ENCODE peak calls at places on chromosomes 3 and 15, in six cellular contexts. J is cardiac muscle cell, L is left ventricle myocardium inferior, G is A673, N is ovary, C is thoracic aorta. U is an unnamed sample.

GRCh38 chr3:62870321-62870720 is 4.9 kb downstream of the CADPS start:
- DNase-seq in G (no peak), N (no peak), L (no peak), J (no peak), C (no peak), U (no peak)

GRCh38 chr15:28901587-28901980 is 15.8 kb downstream of the APBA2 start:
- DNase-seq in L (no peak), J (no peak), C (no peak), G (no peak), N (no peak), U (no peak)

GRCh38 chr15:88385078-88385700 is 82.0 kb downstream of the MRPL46 start:
- DNase-seq in L (no peak), C (no peak), N (no peak), G (no peak), J (no peak), U (no peak)

GRCh38 chr3:141415959-141416358 is 47.7 kb downstream of the ZBTB38 start:
- DNase-seq in L (no peak), C (no peak), G (no peak), J (no peak), N (no peak), U (no peak)

GRCh38 chr3:195895900-195896360 is 12.4 kb downstream of the TNK2 start:
- DNase-seq in G (peak; percentile 65), N (peak; percentile 65), L (peak; percentile 74), C (no peak), J (no peak), U (peak; percentile 73)

GRCh38 chr3:171142985-171143384 is 116.5 kb upstream of the SLC2A2 start:
- DNase-seq in C (no peak), J (peak; percentile 62), G (peak; percentile 34), N (no peak), L (no peak), U (no peak)

GRCh38 chr3:102529452-102529851 is 94.6 kb downstream of the ZPLD1 start:
- DNase-seq in L (no peak), J (peak; percentile 44), G (peak; percentile 66), C (no peak), N (no peak), U (no peak)

GRCh38 chr3:45055032-45055410 is 28.9 kb downstream of the CLEC3B start:
- DNase-seq in N (no peak), G (no peak), J (peak; percentile 80), C (no peak), L (no peak), U (no peak)

GRCh38 chr3:119748996-119749395 is 32.9 kb upstream of the NR1I2 start:
- DNase-seq in C (no peak), L (no peak), G (no peak), J (no peak), N (no peak), U (no peak)

GRCh38 chr15:70337292-70338186 is 239.8 kb upstream of the TLE3 start:
- DNase-seq in J (peak; percentile 22), N (no peak), L (no peak), G (no peak), C (no peak), U (no peak)

GRCh38 chr15:95684126-95684525 is 646.4 kb upstream of the NR2F2 start:
- DNase-seq in G (no peak), N (no peak), J (no peak), L (no peak), C (no peak), U (no peak)

GRCh38 chr3:110813541-110813940 is 258.1 kb upstream of the NECTIN3 start:
- DNase-seq in G (no peak), N (no peak), J (no peak), C (no peak), L (no peak), U (no peak)

GRCh38 chr3:66481071-66482001 is 19.5 kb downstream of the LRIG1 start:
- DNase-seq in J (no peak), G (no peak), C (no peak), L (no peak), N (no peak), U (no peak)

GRCh38 chr3:183576487-183577107 is 21.1 kb upstream of the KLHL6 start:
- DNase-seq in N (peak; percentile 58), L (no peak), C (no peak), J (peak; percentile 58), G (peak; percentile 78), U (no peak)

GRCh38 chr3:131083190-131083863 is 56.6 kb downstream of the NEK11 start:
- DNase-seq in G (peak; percentile 89), N (peak; percentile 49), J (peak; percentile 43), C (no peak), L (peak; percentile 59), U (peak; percentile 91)

GRCh38 chr15:52858388-52859176 is 68.4 kb upstream of the ONECUT1 start:
- DNase-seq in J (no peak), C (no peak), L (peak; percentile 21), N (no peak), G (no peak), U (no peak)

GRCh38 chr3:14894085-14894484 is 53.3 kb upstream of the NR2C2 start:
- DNase-seq in N (no peak), G (no peak), C (no peak), J (no peak), L (no peak), U (no peak)

GRCh38 chr3:72270072-72270611 is 485.2 kb upstream of the PROK2 start:
- DNase-seq in J (peak; percentile 96), L (peak; percentile 86), C (peak; percentile 68), N (peak; percentile 94), G (peak; percentile 58), U (no peak)

GRCh38 chr3:148707596-148708386 is 10.1 kb downstream of the AGTR1 start:
- DNase-seq in G (no peak), L (no peak), C (no peak), J (peak; percentile 18), N (no peak), U (no peak)

GRCh38 chr15:48370460-48370859 is 39.2 kb downstream of the DUT start:
- DNase-seq in N (no peak), G (no peak), L (no peak), J (peak; percentile 52), C (no peak), U (no peak)

GRCh38 chr15:48373855-48374421 is 42.7 kb downstream of the DUT start:
- DNase-seq in N (no peak), C (no peak), G (peak; percentile 52), L (peak; percentile 23), J (peak; percentile 87), U (no peak)

GRCh38 chr15:48374472-48374871 is 43.2 kb downstream of the DUT start:
- DNase-seq in J (peak; percentile 58), N (no peak), C (no peak), G (no peak), L (no peak), U (no peak)

GRCh38 chr15:48371550-48371949 is 40.3 kb downstream of the DUT start:
- DNase-seq in C (no peak), L (no peak), N (no peak), J (no peak), G (no peak), U (no peak)

GRCh38 chr15:48371961-48372360 is 40.7 kb downstream of the DUT start:
- DNase-seq in L (no peak), J (no peak), N (no peak), C (no peak), G (no peak), U (no peak)
- H3K27ac ChIP-seq in L (no peak overlapping the region), J (no peak overlapping the region), N (no peak overlapping the region), C (no peak overlapping the region), G (no peak overlapping the region), U (no peak overlapping the region)

DNA sequence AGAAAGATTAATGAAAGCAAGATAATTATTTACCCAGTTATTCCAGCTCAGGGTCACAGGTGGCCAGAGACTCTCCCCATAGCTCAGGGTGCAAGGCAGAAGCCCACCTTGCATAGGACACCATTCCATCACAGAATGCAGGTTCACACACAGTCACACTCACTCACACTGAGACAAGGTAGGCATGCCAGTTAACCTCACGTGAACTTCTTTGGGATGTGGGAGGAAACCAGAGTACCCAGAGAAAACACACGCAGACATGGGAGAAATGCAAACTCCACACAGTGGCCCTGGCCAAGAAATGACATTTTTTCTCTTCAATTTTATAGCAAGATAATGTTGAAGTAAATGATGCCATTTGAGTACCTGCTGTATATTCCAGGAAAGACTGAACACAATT is 106.7 kb downstream of the ZNF385D start:
- DNase-seq in C (no peak), J (no peak), G (no peak), L (no peak), N (no peak), U (no peak)
- H3K27ac ChIP-seq in C (peak overlapping the region; percentile 31), J (no peak overlapping the region), G (no peak overlapping the region), L (peak overlapping the region; percentile 76), N (no peak overlapping the region), U (no peak overlapping the region)

DNA sequence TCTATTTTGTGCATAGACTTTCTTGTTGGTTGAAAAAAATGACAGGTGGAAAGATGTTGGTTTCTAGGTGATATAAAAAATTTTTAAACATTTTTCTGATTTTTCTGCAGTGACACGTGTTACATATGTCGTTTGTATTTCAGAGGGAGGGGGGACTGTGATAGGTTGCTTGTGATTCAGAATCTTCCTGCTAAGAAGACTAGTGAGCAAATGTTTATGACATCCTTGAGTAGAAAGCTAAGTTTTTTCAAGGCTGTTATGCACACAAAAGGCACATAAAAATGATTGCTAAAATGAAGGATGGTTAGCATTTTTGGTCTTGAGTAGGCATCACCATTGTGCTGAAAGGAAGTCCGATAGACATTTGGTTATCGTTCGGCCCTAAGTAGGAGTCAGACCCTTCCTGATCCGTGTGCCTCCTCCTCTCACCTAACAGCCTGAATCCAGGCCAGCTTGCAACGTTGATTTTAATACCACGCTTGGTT is 1.5 kb downstream of the ZNF639 start:
- DNase-seq in J (peak; percentile 21), G (peak; percentile 17), C (no peak), N (no peak), L (no peak), U (no peak)
- H3K27ac ChIP-seq in J (peak overlapping the region; percentile 95), G (peak overlapping the region; percentile 95), C (peak overlapping the region; percentile 4), N (no peak overlapping the region), L (peak overlapping the region; percentile 95), U (peak overlapping the region; percentile 71)

GRCh38 chr3:100045696-100046095 is 68.6 kb downstream of the FILIP1L start:
- DNase-seq in C (no peak), J (peak; percentile 98), G (no peak), L (peak; percentile 76), N (peak; percentile 48), U (no peak)

GRCh38 chr3:100044369-100044768 is 69.9 kb downstream of the FILIP1L start:
- DNase-seq in C (no peak), G (no peak), L (no peak), J (no peak), N (no peak), U (no peak)

GRCh38 chr3:100048248-100048647 is 66.1 kb downstream of the FILIP1L start:
- DNase-seq in L (no peak), J (no peak), N (no peak), G (no peak), C (no peak), U (no peak)

GRCh38 chr3:100046986-100047385 is 67.3 kb downstream of the FILIP1L start:
- DNase-seq in G (no peak), J (no peak), C (no peak), N (no peak), L (no peak), U (no peak)

GRCh38 chr3:100047455-100048141 is 66.7 kb downstream of the FILIP1L start:
- DNase-seq in J (peak; percentile 73), C (no peak), G (no peak), L (no peak), N (no peak), U (no peak)
- H3K27ac ChIP-seq in J (no peak overlapping the region), C (peak overlapping the region; percentile 59), G (no peak overlapping the region), L (peak overlapping the region; percentile 94), N (no peak overlapping the region), U (no peak overlapping the region)

GRCh38 chr3:114310701-114311100 is 16.9 kb downstream of the TIGIT start:
- DNase-seq in J (no peak), C (no peak), L (no peak), N (no peak), G (no peak), U (no peak)
- H3K27ac ChIP-seq in J (no peak overlapping the region), C (no peak overlapping the region), L (no peak overlapping the region), N (no peak overlapping the region), G (no peak overlapping the region), U (no peak overlapping the region)